ENCODE peak calls at places on chromosomes 5 and 9, in seven cellular contexts. L is HepG2, X is esophagus muscularis mucosa, I is spleen, D is hepatocyte, M is K562, R is PC-3. S is an unnamed sample.

GRCh38 chr9:120730661-120731514 is 16.6 kb upstream of the MEGF9 start:
- DNase-seq in X (no peak), I (no peak), D (peak; percentile 73), R (peak; percentile 95), L (peak; percentile 91), M (no peak), S (peak; percentile 39)

GRCh38 chr5:178839319-178839704 is 20.4 kb upstream of the ZNF354B start:
- DNase-seq in I (peak; percentile 84), X (no peak), D (peak; percentile 82), L (peak; percentile 38), R (peak; percentile 82), M (peak; percentile 31), S (no peak)

GRCh38 chr9:136992819-136993369 is 672 bp downstream of the PAXX start:
- DNase-seq in L (no peak), R (no peak), X (no peak), I (peak; percentile 84), D (no peak), M (no peak), S (no peak)

GRCh38 chr9:87206064-87206661 is 258.9 kb upstream of the GAS1 start:
- DNase-seq in L (no peak), D (no peak), R (peak; percentile 4), M (no peak), X (no peak), I (no peak), S (peak; percentile 2)

GRCh38 chr9:71853084-71853483 is 57.9 kb downstream of the ABHD17B start:
- DNase-seq in L (no peak), I (no peak), D (no peak), X (no peak), R (no peak), M (no peak), S (no peak)

GRCh38 chr9:14170973-14171596 is 142.9 kb downstream of the NFIB start:
- DNase-seq in R (peak; percentile 70), X (no peak), I (no peak), M (no peak), L (no peak), D (no peak), S (no peak)

GRCh38 chr9:87818308-87818707 is 64.4 kb upstream of the SPATA31E1 start:
- DNase-seq in D (no peak), I (no peak), X (no peak), R (peak; percentile 36), L (no peak), M (no peak), S (no peak)

GRCh38 chr9:35686222-35687203 is 3.2 kb downstream of the TPM2 start:
- DNase-seq in R (no peak), L (no peak), M (no peak), I (no peak), X (no peak), D (no peak), S (no peak)

GRCh38 chr9:127399736-127400269 is 2.8 kb downstream of the SLC2A8 start:
- DNase-seq in L (no peak), X (no peak), R (no peak), M (no peak), I (peak; percentile 58), D (no peak), S (no peak)

GRCh38 chr9:6471231-6471630 is 58.2 kb downstream of the UHRF2 start:
- DNase-seq in L (no peak), R (no peak), I (no peak), X (no peak), D (no peak), M (no peak), S (no peak)
- H3K27ac ChIP-seq in L (no peak overlapping the region), R (no peak overlapping the region), I (no peak overlapping the region), X (no peak overlapping the region), D (no peak overlapping the region), M (no peak overlapping the region), S (no peak overlapping the region)

GRCh38 chr5:150209020-150209635 is 19.3 kb downstream of the SLC6A7 start:
- DNase-seq in I (no peak), R (peak; percentile 77), M (no peak), X (no peak), D (no peak), L (no peak), S (peak; percentile 64)
- H3K27ac ChIP-seq in I (no peak overlapping the region), R (peak overlapping the region; percentile 52), M (no peak overlapping the region), X (no peak overlapping the region), D (no peak overlapping the region), L (no peak overlapping the region), S (peak overlapping the region; percentile 36)

GRCh38 chr5:126414874-126415502 is 8.2 kb upstream of the GRAMD2B start:
- DNase-seq in X (no peak), R (peak; percentile 2), M (no peak), L (no peak), I (no peak), D (peak; percentile 16), S (no peak)
- H3K27ac ChIP-seq in X (peak overlapping the region; percentile 79), R (no peak overlapping the region), M (no peak overlapping the region), L (no peak overlapping the region), I (no peak overlapping the region), D (no peak overlapping the region), S (no peak overlapping the region)

GRCh38 chr9:68708089-68708488 is 3.0 kb downstream of the PIP5K1B start:
- DNase-seq in D (no peak), M (no peak), X (no peak), L (no peak), R (no peak), I (no peak), S (no peak)
- H3K27ac ChIP-seq in D (peak overlapping the region; percentile 2), M (no peak overlapping the region), X (no peak overlapping the region), L (no peak overlapping the region), R (no peak overlapping the region), I (no peak overlapping the region), S (no peak overlapping the region)

DNA sequence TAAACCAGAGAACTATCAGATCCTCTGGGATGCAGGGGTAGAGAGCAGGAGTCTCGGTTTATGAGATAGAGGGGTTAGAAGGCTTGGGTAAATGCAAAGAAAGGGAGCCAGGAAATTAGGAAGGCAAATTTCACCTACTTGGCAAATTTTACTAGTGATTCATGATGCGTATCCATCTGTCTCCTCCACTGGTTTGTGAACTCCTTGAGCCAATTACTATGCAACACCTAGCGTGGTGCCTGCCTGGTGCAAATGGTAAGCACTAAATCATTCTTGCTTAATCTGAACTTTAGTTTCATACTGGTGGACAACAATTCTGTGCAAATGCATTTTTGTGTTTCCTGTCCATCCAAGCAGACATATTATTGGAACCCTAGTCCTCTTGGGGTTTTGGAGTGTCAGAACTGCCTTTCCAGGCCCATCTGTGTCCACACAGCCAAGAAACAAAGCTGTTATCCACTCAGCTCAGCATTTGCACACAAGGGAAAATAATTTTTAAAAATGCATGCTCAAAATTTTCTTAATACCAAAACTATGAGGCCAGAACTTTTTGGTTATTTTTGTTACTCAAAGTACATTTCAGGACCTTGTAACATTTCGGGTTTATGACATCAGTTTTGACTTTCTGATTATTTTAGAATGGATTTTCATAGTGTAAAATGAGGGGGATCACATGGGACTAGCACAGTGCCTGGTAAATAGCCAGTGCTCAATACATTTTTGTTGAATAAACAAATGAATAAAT is 5.2 kb downstream of the HAPLN1 start:
- DNase-seq in R (peak; percentile 21), M (no peak), X (no peak), I (no peak), L (no peak), D (no peak), S (no peak)
- H3K27ac ChIP-seq in R (no peak overlapping the region), M (no peak overlapping the region), X (no peak overlapping the region), I (no peak overlapping the region), L (no peak overlapping the region), D (no peak overlapping the region), S (no peak overlapping the region)

DNA sequence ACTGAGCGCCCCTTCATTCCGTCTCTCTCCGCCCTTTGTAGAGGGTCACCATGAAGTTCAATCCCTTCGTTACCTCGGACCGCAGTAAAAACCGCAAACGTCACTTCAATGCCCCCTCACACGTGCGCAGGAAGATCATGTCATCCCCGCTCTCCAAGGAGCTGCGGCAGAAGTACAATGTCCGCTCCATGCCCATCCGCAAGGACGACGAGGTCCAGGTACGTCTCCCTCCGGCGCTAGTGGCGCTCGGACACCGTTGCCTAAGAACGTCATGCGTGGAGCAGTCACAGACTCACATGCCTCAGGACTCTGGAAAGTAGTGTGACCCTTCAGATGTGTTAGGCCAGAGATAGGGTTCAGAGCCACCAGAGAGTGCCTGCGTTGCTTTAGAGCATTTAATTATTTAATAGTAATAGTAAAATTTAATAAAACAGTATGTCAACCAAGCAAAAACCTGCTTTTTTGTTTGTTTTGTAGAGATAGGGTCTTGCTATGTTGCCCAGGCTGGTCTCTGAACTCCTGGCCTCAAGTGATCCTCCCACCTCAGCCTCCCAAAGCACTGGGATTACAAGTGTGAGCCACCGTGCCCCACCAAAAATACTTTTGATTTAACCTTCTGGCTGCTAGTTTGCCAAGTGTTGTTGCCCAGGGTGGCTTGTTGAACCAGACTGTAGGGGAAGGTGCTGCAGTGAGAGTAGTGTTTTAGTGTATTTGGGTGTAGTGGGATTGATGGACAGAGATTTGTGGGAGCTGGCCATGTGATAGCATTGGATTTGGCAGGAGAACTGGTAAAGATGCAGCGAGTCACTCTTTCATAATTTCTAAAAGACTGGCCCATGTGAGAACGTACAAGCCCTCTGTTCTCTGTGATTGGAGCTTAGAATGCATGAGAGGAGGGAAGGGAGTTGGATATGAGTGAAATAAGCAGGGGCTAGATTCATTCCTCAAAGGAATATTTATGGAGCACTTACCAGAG is 888 bp downstream of the RPL26L1 start:
- DNase-seq in X (no peak), R (no peak), I (peak; percentile 79), D (no peak), M (no peak), L (no peak), S (no peak)
- H3K27ac ChIP-seq in X (peak overlapping the region; percentile 86), R (peak overlapping the region; percentile 37), I (peak overlapping the region; percentile 74), D (peak overlapping the region; percentile 59), M (peak overlapping the region; percentile 92), L (peak overlapping the region; percentile 81), S (peak overlapping the region; percentile 93)

GRCh38 chr9:132068604-132069003 is 11.1 kb downstream of the MED27 start:
- DNase-seq in I (no peak), X (no peak), L (no peak), D (no peak), M (no peak), R (no peak), S (no peak)
- H3K27ac ChIP-seq in I (no peak overlapping the region), X (no peak overlapping the region), L (no peak overlapping the region), D (no peak overlapping the region), M (no peak overlapping the region), R (no peak overlapping the region), S (no peak overlapping the region)

S was measured in epithelial cell of prostate.